ENCODE peak calls at places on chromosomes 1 and 21, in four cellular contexts. U is GM12878, S is HL-60, X is K562. E is an unnamed sample.

GRCh38 chr1:19559641-19560040 is 74.3 kb upstream of the CAPZB start:
- DNase-seq in U (no peak), S (no peak), X (no peak), E (no peak)

GRCh38 chr1:221217029-221217428 is 337.8 kb downstream of the HLX start:
- DNase-seq in U (no peak), S (no peak), X (no peak), E (no peak)

GRCh38 chr1:30262158-30262557 is 461.2 kb downstream of the MATN1 start:
- DNase-seq in U (no peak), S (no peak), X (no peak), E (no peak)

GRCh38 chr21:21137986-21138385 is 139.8 kb downstream of the NCAM2 start:
- DNase-seq in U (no peak), S (no peak), X (no peak), E (no peak)

GRCh38 chr21:19400223-19400770 is 996.7 kb upstream of the TMPRSS15 start:
- DNase-seq in U (no peak), S (no peak), X (no peak), E (no peak)

GRCh38 chr1:21665711-21666571 is 3.2 kb downstream of the RAP1GAP start:
- DNase-seq in U (no peak), S (no peak), X (no peak), E (no peak)

GRCh38 chr1:112889052-112889451 is 66.9 kb downstream of the SLC16A1 start:
- DNase-seq in U (no peak), S (no peak), X (no peak), E (no peak)

GRCh38 chr1:119946724-119947123 is 50.4 kb upstream of the ADAM30 start:
- DNase-seq in U (no peak), S (no peak), X (no peak), E (no peak)

GRCh38 chr1:223788746-223789415 is 56.9 kb downstream of the TP53BP2 start:
- DNase-seq in U (no peak), S (no peak), X (peak; percentile 75), E (no peak)

GRCh38 chr1:94851571-94851970 is 31.4 kb downstream of the SLC44A3 start:
- DNase-seq in U (no peak), S (no peak), X (no peak), E (no peak)

GRCh38 chr1:3688356-3688755 is 36.0 kb downstream of the TP73 start:
- DNase-seq in U (no peak), S (no peak), X (peak; percentile 79), E (no peak)

GRCh38 chr1:156524481-156524869 is 23.9 kb upstream of the MEF2D start:
- DNase-seq in U (no peak), S (peak; percentile 77), X (no peak), E (no peak)

GRCh38 chr1:207619833-207620572 is 24.9 kb upstream of the CR1L start:
- DNase-seq in U (no peak), S (peak; percentile 8), X (peak; percentile 64), E (peak; percentile 30)

GRCh38 chr1:219858980-219859379 is 69.4 kb downstream of the SLC30A10 start:
- DNase-seq in U (no peak), S (no peak), X (no peak), E (no peak)

GRCh38 chr1:5960336-5960735 is 31.9 kb downstream of the NPHP4 start:
- DNase-seq in U (no peak), S (no peak), X (no peak), E (no peak)

GRCh38 chr1:161989108-161989507 is 34.6 kb downstream of the OLFML2B start:
- DNase-seq in U (no peak), S (no peak), X (no peak), E (no peak)

GRCh38 chr1:26945728-26946127 is 14.5 kb downstream of the KDF1 start:
- DNase-seq in U (no peak), S (no peak), X (no peak), E (no peak)

GRCh38 chr1:100622037-100622436 is 84.1 kb downstream of the GPR88 start:
- DNase-seq in U (no peak), S (no peak), X (no peak), E (no peak)

GRCh38 chr1:92482665-92483441 is 3.9 kb downstream of the GFI1 start:
- DNase-seq in U (no peak), S (no peak), X (no peak), E (peak; percentile 42)

GRCh38 chr1:206708058-206708457 is 23.4 kb downstream of the MAPKAPK2 start:
- DNase-seq in U (no peak), S (peak; percentile 93), X (no peak), E (no peak)

GRCh38 chr1:211732276-211732571 is 56.8 kb upstream of the NEK2 start:
- DNase-seq in U (no peak), S (no peak), X (no peak), E (peak; percentile 36)

GRCh38 chr1:54716299-54717047 is 812 bp downstream of the TTC4 start:
- DNase-seq in U (peak; percentile 5), S (peak; percentile 17), X (peak; percentile 41), E (no peak)

GRCh38 chr1:89974701-89975470 is 20.0 kb upstream of the ZNF326 start:
- DNase-seq in U (no peak), S (no peak), X (no peak), E (no peak)

GRCh38 chr1:171141336-171142051 is 43.6 kb upstream of the FMO2 start:
- DNase-seq in U (no peak), S (no peak), X (no peak), E (no peak)

GRCh38 chr21:45217010-45217409 is 70.7 kb downstream of the POFUT2 start:
- DNase-seq in U (no peak), S (no peak), X (no peak), E (no peak)

GRCh38 chr1:23434260-23434775 is 9.8 kb upstream of the TCEA3 start:
- DNase-seq in U (no peak), S (no peak), X (no peak), E (no peak)

GRCh38 chr1:208149776-208150514 is 94.2 kb downstream of the PLXNA2 start:
- DNase-seq in U (no peak), S (no peak), X (no peak), E (no peak)

GRCh38 chr1:225156254-225156653 is 226.8 kb downstream of the DNAH14 start:
- DNase-seq in U (no peak), S (no peak), X (no peak), E (no peak)

DNA sequence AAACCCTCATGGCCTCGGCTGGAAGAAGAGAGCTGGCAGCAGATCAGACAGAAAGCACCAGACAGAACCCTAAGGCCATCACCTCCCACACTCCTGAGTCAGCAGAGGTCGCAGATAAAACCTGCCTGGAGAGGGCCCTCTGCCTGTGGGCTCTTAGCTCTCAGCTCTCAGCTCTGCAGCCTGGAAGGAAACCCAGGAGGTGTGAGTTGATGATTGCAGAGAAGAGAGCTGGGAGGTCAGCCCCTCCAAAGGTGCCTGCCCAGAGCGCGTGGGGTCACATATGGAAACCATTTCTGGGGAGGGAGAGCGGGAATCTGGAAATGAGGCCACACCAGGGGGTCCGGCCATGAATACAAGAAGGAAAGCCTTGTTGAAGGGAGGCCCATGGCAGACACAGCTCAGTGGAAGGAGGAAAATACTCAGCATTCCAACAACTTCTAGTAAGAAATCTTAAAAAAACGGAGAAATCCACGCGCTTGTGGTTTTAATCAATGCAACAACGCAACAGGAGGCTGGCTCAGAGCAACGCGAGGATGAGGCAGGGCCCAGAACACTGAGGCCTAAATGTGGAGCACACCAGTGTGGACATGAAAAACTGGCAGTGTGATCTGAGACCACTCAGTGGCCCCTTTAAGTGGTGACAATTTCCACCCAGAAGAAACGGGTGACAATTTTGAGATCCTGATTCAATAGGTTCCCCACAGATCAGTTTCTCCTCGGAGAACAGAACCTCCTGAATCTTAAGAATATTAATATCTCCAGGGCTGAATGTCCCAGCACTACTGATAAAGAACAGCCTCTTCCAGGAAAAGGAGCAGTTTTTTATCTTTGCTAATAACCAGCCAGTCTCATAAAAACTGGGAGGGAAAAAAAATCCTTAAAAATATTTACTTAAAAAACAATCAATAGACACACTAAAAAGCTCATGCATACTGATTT is 45.7 kb downstream of the PSMG1 start:
- DNase-seq in U (no peak), S (no peak), X (no peak), E (no peak)
- TF ChIP-seq SPI1 in U (no peak), S (no peak), X (no peak), E (no peak)

GRCh38 chr21:42390696-42391095 is 5.2 kb downstream of the TMPRSS3 start:
- DNase-seq in U (no peak), S (no peak), X (no peak), E (no peak)

GRCh38 chr21:42387843-42388242 is 8.0 kb downstream of the TMPRSS3 start:
- DNase-seq in U (no peak), S (no peak), X (no peak), E (no peak)

GRCh38 chr21:42390193-42390592 is 5.7 kb downstream of the TMPRSS3 start:
- DNase-seq in U (no peak), S (no peak), X (no peak), E (no peak)

GRCh38 chr21:42389449-42389835 is 6.4 kb downstream of the TMPRSS3 start:
- DNase-seq in U (no peak), S (no peak), X (no peak), E (no peak)

DNA sequence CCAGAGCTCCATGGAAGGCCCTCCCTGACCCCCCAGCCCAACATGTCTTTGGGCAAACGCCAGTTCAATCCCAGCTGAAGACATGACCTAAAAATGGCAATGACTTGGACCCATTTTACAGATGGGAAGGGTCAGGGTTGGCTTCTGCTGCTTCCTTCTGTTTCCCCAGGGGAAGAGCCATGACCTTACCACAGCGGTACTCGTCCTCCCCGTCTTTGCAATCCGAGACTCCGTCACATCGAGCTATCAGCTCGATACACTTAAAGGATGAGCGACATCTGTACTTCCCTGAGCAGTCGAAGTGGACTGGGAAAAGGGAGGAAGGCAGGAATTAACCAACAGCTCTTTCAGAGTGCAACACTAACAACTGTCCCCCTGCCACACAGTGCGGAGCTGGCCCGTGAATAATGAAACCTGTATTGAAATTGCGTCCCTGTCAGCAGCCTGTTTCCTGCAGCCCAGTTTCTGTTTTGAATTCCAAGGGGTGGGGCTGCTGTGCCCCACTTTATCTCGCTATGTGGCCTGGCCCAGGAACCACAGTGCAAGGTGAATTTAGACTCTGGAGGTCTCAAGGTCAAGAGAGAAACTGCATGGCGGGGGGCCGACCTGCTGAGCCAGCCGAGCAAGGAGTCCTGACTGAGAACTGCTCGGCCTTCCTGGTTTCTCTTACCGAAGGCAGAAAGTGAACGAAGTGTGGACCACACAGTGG is 7.0 kb downstream of the TMPRSS3 start:
- DNase-seq in U (no peak), S (no peak), X (no peak), E (no peak)
- TF ChIP-seq SPI1 in U (no peak), S (no peak), X (no peak), E (no peak)

DNA sequence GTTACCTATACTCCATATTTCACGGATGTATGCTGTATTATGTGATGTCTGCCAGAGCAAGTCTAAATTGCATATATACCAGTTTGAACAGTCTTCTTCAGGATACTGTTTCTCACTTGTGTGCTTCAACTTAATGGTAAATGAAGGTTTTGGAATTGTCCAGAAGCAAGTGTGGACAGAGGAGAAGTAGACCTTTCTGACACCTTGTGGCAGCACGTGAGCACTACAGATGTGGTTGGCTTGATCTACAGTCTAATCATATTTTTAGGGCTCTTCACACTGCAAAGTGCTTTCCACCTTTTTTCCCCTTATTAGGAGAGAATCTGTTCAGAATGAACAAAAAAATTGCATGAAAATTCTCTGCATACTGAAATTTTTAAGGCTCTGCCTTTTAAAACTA is 10.9 kb downstream of the MORC3 start:
- DNase-seq in U (peak; percentile 16), S (no peak), X (peak; percentile 49), E (no peak)
- TF ChIP-seq SPI1 in U (no peak), S (no peak), X (no peak), E (no peak)

DNA sequence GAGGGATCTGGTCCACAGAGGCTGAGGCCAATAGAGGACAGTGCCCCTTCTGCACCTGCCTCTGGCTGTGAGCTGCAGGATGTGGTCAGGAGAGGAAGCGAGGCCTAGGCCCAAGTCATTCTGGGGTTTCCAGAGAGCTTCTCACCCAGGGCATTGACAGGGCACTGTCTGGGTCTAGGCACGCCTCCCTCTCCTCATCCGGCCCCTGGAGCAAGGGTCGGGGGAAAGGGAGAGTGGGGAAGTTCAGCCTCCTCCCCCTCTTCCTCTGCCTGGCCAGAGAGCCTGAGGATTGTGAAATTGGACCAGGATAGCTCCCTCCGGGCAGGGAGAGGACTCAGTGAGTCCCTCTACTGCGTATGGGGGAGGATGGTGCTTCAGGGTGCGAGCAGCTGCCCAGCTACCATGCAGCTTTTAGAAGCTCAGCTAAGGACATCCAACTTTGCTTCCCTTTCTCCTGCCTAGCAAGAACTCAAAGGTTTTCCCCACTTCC is 6.3 kb upstream of the INAVA start:
- DNase-seq in U (peak; percentile 85), S (peak; percentile 99), X (no peak), E (peak; percentile 66)
- TF ChIP-seq SPI1 in U (peak; percentile 88), S (peak; percentile 49), X (no peak), E (peak; percentile 90)